ENCODE peak calls at places on chromosomes 11 and 22, in six cellular contexts. T is osteoblast, N is H1, A is fibroblast of mammary gland, K is heart right ventricle, M is cardiac fibroblast. W is an unnamed sample.

GRCh38 chr11:26134481-26135355 is 197.2 kb upstream of the ANO3 start:
- DNase-seq in T (no peak), N (no peak), A (peak), K (no peak), M (peak), W (peak)

GRCh38 chr22:48974443-48975251 is 853.0 kb downstream of the BRD1 start:
- DNase-seq in T (no peak), N (peak), A (no peak), K (no peak), M (no peak), W (no peak)

GRCh38 chr22:40040927-40041326 is 46.2 kb downstream of the FAM83F start:
- DNase-seq in T (no peak), N (no peak), A (peak), K (peak), M (peak), W (peak)

GRCh38 chr11:1153951-1154487 is 3.7 kb upstream of the MUC5AC start:
- DNase-seq in T (peak), N (no peak), A (peak), K (no peak), M (peak), W (peak)

GRCh38 chr11:13668957-13669521 is 571 bp downstream of the FAR1 start:
- DNase-seq in T (peak), N (peak), A (no peak), K (peak), M (peak), W (peak)

GRCh38 chr11:4090258-4090657 is 4.3 kb upstream of the RRM1 start:
- DNase-seq in T (no peak), N (no peak), A (no peak), K (no peak), M (no peak), W (no peak)

GRCh38 chr11:16352707-16353106 is 3.6 kb downstream of the SOX6 start:
- DNase-seq in T (no peak), N (no peak), A (no peak), K (no peak), M (no peak), W (no peak)

GRCh38 chr11:35976434-35976833 is 32.6 kb downstream of the LDLRAD3 start:
- DNase-seq in T (no peak), N (no peak), A (no peak), K (no peak), M (no peak), W (no peak)

GRCh38 chr11:74141274-74141695 is 29.5 kb downstream of the C2CD3 start:
- DNase-seq in T (no peak), N (no peak), A (no peak), K (no peak), M (peak), W (peak)

GRCh38 chr11:73140213-73141030 is 1.7 kb downstream of the FCHSD2 start:
- DNase-seq in T (peak), N (peak), A (peak), K (peak), M (peak), W (peak)

GRCh38 chr11:79400717-79401330 is 40.0 kb downstream of the TENM4 start:
- DNase-seq in T (peak), N (peak), A (peak), K (peak), M (peak), W (no peak)

GRCh38 chr11:130828741-130829140 is 87.5 kb downstream of the SNX19 start:
- DNase-seq in T (no peak), N (no peak), A (peak), K (no peak), M (no peak), W (peak)

GRCh38 chr11:130829801-130830562 is 86.3 kb downstream of the SNX19 start:
- DNase-seq in T (no peak), N (no peak), A (peak), K (peak), M (no peak), W (peak)

GRCh38 chr11:130826572-130826971 is 89.7 kb downstream of the SNX19 start:
- DNase-seq in T (no peak), N (no peak), A (no peak), K (no peak), M (no peak), W (no peak)

GRCh38 chr11:130825621-130826020 is 90.7 kb downstream of the SNX19 start:
- DNase-seq in T (no peak), N (no peak), A (no peak), K (no peak), M (no peak), W (peak)

DNA sequence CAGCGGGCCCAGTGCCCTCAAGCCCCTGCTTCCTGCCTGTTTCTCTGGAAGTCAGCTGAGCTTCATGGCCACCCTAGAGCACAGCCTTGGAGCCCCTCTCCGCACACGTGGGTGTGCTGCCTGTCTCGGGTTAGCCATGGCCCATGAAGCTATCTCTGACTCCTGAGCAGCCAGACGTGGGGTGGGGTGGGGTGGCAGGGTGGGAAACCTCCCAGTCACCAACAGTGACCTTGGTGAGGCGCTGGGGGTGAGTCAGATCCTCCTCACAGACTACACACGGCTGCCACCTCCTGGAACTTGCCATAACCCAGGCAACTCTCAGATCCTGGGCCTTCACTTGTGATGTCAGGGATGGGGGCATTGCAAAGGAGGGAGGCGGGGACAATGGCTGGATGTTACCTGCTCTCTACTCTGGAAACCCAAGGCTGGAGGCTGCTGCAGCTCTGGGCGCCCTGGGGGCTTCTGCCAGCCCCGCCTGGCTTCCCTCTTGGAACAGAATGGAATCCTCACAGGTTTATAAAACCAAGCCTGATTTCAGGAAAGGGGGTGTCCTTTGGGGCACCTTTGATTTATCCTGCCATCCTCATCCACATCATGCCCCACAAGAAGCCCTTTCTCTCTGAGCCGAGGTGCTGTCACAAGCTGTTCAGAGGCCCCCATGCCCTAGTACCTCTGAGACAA is 88.4 kb downstream of the SNX19 start:
- DNase-seq in T (peak), N (peak), A (peak), K (peak), M (peak), W (peak)
- TF ChIP-seq CTCF in T (peak), N (peak), A (peak), K (peak), M (peak), W (peak)

DNA sequence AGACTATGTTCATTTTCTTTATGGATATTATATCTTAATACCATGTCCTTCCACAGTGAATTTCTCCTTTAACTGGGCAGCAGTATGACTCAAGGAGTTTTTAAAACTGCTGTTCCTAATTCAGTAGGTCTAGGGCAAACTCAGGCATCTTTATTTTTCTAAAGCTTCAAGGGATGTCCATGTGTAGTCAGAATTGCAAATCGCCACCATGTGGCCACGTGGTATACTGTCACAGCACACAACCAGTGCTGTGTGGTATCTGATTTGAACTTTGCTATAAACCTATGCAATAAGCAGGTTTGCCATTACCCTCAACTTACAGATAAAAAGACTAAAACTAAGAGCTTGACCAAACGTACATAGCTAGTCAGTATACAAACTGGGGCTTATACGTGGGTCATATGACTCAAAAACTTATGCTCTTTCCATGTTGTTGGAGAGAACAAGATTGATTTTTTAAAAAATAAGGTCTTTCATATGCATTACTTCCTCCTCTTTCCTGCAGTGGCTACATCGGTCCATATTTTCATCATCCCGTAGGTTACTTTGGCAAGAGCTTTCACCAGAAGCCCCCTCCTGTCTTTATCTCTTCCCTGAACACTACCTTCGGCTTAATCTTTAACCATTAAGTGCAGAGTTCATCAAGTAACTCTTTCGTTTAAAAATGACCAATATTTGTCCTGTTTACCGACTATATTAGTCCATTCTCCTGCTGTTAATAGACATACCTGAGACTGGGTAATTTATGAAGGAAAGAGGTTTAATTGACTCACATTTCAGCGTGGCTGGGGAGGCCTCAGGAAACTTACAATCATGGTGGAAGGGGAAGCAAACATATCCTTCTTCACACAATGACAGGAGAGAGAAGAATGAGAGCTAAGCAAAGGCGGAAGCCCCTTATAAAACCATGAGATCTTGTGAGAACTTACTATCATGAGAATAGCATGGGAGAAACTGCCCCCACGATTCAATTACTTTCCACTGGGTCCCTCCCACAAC is 8.0 kb upstream of the HTATIP2 start:
- DNase-seq in T (peak), N (no peak), A (peak), K (no peak), M (peak), W (peak)
- TF ChIP-seq CTCF in T (peak), N (peak), A (peak), K (peak), M (peak), W (peak)

GRCh38 chr11:68988486-68988885 is 7.7 kb upstream of the MRGPRD start:
- DNase-seq in T (peak), N (no peak), A (no peak), K (no peak), M (no peak), W (no peak)
- TF ChIP-seq CTCF in T (no peak), N (no peak), A (no peak), K (no peak), M (no peak), W (no peak)

GRCh38 chr11:84261707-84262106 is 975.5 kb upstream of the CCDC90B start:
- DNase-seq in T (no peak), N (peak), A (peak), K (no peak), M (peak), W (no peak)
- TF ChIP-seq CTCF in T (no peak), N (peak), A (peak), K (peak), M (peak), W (no peak)

DNA sequence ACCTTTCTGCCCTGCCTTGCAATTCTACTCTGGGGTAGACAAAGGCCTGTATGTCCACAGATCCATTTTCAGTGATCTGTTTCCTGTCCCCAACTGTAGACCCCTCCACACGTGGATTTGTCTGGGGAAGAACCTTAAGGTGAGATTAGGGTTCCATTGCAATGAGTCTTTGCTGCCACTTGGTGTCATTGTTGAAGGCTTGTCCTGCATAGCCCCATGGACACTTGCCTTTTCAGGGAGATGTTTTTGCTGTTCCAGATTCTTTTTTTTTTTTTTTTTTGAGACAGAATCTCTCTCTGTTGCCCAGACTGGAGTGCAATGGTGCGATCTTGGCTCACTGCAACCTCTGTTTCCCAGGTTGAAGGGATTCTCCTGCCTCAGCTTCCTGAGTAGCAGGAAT is 21.8 kb downstream of the SERPING1 start:
- DNase-seq in T (no peak), N (no peak), A (no peak), K (no peak), M (no peak), W (no peak)
- TF ChIP-seq CTCF in T (no peak), N (peak), A (peak), K (no peak), M (peak), W (no peak)

DNA sequence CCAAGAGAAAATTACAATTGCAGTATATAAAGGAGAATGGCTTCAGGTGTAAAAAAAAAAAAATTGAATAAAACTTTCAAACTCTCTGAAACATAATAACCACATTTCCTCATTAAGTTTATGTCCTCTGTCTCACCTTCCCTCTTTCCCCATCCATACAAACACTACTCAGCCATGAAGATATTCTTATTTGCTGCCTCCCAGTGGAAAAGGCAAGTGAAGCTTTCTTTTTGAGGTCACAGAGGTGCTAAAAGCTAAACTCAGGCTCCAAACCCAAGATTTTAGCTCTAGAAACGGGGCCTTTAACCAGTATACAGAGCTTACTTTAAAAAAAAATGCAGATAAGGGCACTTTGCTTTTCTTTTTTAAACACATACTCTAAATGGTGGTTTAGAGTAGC is 1568.5 kb downstream of the FAM181B start:
- DNase-seq in T (no peak), N (no peak), A (no peak), K (no peak), M (no peak), W (no peak)
- TF ChIP-seq CTCF in T (no peak), N (peak), A (no peak), K (no peak), M (no peak), W (no peak)

DNA sequence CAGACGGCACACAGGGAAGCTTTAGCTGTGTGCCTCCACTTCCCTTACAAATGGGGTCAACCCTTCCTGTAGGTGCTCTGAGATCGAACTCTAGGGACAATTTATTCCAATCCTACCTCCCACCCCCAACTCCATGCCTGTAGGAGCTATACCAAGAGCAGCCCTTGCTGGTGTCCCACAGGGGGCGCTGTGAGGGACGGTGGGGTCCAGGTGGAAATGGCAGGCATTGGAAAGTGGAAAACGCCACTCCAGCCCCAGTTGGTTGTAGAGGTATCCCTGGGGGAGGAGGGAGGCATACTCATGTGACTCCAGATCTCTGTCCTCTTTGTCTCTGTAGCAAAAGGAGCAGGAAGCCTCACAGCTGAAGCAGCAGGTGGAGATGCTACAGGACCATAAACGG is 161.3 kb downstream of the MYO18B start:
- DNase-seq in T (no peak), N (peak), A (no peak), K (no peak), M (no peak), W (no peak)
- TF ChIP-seq CTCF in T (peak), N (peak), A (no peak), K (peak), M (no peak), W (no peak)

DNA sequence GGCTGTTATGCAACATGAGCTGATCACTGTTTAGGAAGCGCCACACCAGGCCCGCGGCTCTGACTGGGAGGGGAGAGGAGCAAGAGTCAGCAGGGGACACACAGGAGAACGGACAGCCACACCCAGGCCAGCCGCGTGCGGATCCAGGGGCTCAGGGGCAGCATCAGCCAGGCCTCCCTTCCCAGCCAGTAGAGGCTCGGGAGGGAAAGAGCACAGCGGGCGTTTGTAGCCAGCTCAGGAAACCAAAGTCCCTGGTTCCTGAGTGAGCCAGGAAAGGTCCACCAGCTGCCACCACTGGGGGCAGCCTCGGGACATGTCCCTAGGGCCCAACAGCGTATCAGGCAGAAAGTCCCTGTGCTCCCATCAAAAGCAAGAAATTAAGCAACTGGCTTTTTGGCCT is 71.8 kb upstream of the PITPNB start:
- DNase-seq in T (peak), N (peak), A (peak), K (peak), M (peak), W (no peak)
- TF ChIP-seq CTCF in T (peak), N (peak), A (peak), K (peak), M (peak), W (peak)

W was measured in fibroblast of lung.